ENCODE peak calls at places on chromosome 19, in six cellular contexts. J is T-cell, H is EL, U is iris pigment epithelial cell, K is occipital lobe, R is AG04450. X is an unnamed sample.

GRCh38 chr19:2952953-2953481 is 8.2 kb upstream of the ZNF77 start:
- DNase-seq in U (no peak), R (no peak), H (no peak), J (no peak), K (no peak), X (no peak)

GRCh38 chr19:16575282-16575681 is 3.1 kb upstream of the SLC35E1 start:
- DNase-seq in R (no peak), J (no peak), H (no peak), K (no peak), U (no peak), X (no peak)

GRCh38 chr19:9171393-9171991 is 7.3 kb upstream of the OR7D2 start:
- DNase-seq in U (peak), H (no peak), J (no peak), K (no peak), R (no peak), X (no peak)

GRCh38 chr19:58560007-58560887 is 1.8 kb upstream of the UBE2M start:
- DNase-seq in R (no peak), U (no peak), H (no peak), J (no peak), K (no peak), X (no peak)

GRCh38 chr19:48490980-48491792 is 20.4 kb downstream of the LMTK3 start:
- DNase-seq in H (no peak), R (no peak), J (peak), K (no peak), U (no peak), X (peak)

GRCh38 chr19:4064551-4065260 is 2.0 kb downstream of the ZBTB7A start:
- DNase-seq in U (no peak), K (peak), H (peak), J (peak), R (no peak), X (peak)

GRCh38 chr19:3112375-3113099 is 18.4 kb downstream of the GNA11 start:
- DNase-seq in U (no peak), R (no peak), J (no peak), K (no peak), H (no peak), X (no peak)

GRCh38 chr19:39645800-39646411 is 9.8 kb upstream of the LGALS16 start:
- DNase-seq in K (no peak), R (no peak), J (no peak), U (peak), H (peak), X (no peak)